ENCODE peak calls at places on chromosomes 13 and 19, in five cellular contexts. B, D, A, U and W are unnamed samples.

GRCh38 chr19:37991176-37991835 is 84.3 kb downstream of the SIPA1L3 start:
- DNase-seq in B (no peak), U (no peak), D (no peak), A (no peak), W (no peak)

GRCh38 chr19:5743640-5744039 is 23.2 kb downstream of the CATSPERD start:
- DNase-seq in D (no peak), A (no peak), B (no peak), U (peak; percentile 3), W (no peak)

GRCh38 chr19:7673995-7674667 is 2.8 kb upstream of the MCEMP1 start:
- DNase-seq in U (peak; percentile 71), A (peak; percentile 32), D (peak; percentile 73), B (peak; percentile 78), W (no peak)

GRCh38 chr13:40356011-40356410 is 310.4 kb downstream of the FOXO1 start:
- DNase-seq in A (no peak), B (no peak), D (no peak), U (no peak), W (no peak)

GRCh38 chr13:36207672-36208071 is 6.7 kb downstream of the SOHLH2 start:
- DNase-seq in U (peak; percentile 20), A (no peak), D (no peak), B (peak; percentile 8), W (no peak)

GRCh38 chr19:47158879-47159509 is 28.4 kb downstream of the SAE1 start:
- DNase-seq in D (no peak), U (peak; percentile 50), A (no peak), B (no peak), W (no peak)

GRCh38 chr19:13153627-13154240 is 3.5 kb downstream of the IER2 start:
- DNase-seq in B (peak; percentile 51), D (peak; percentile 75), A (no peak), U (peak; percentile 48), W (no peak)

GRCh38 chr19:3897936-3898335 is 17.5 kb downstream of the ATCAY start:
- DNase-seq in A (no peak), U (no peak), B (no peak), D (no peak), W (no peak)

GRCh38 chr13:31160857-31161582 is 684 bp downstream of the HSPH1 start:
- DNase-seq in D (peak; percentile 76), B (peak; percentile 70), A (no peak), U (peak; percentile 84), W (no peak)

GRCh38 chr19:6127716-6128335 is 7.6 kb upstream of the ACSBG2 start:
- DNase-seq in U (no peak), D (no peak), B (peak; percentile 8), A (no peak), W (no peak)

GRCh38 chr13:32281083-32281482 is 34.1 kb downstream of the ZAR1L start:
- DNase-seq in D (no peak), U (no peak), A (no peak), B (no peak), W (no peak)

GRCh38 chr19:40394816-40395210 is 4.8 kb upstream of the HIPK4 start:
- DNase-seq in D (no peak), A (no peak), B (no peak), U (no peak), W (no peak)

GRCh38 chr13:32903720-32904119 is 112.5 kb upstream of the KL start:
- DNase-seq in U (no peak), B (no peak), D (no peak), A (no peak), W (no peak)

GRCh38 chr19:44548736-44549135 is 19.3 kb upstream of the CEACAM20 start:
- DNase-seq in D (no peak), B (no peak), U (peak; percentile 42), A (no peak), W (no peak)

GRCh38 chr19:18895038-18895827 is 725 bp downstream of the CERS1 start:
- DNase-seq in U (peak; percentile 60), B (peak; percentile 31), A (peak; percentile 67), D (peak; percentile 68), W (no peak)